ENCODE peak calls at places on chromosome 7, in eight cellular contexts. G is nephron progenitor cell; N is amygdala; Z is ureter; B is NCI-H345; A is stimulated activated CD4-positive, alpha-beta T cell treated with anti-CD3 and anti-CD28 coated beads, TNF-alpha, amount 100 ng/mL, for 1 hour; T is activated T-helper 9 cell treated with anti-CD3 and anti-CD28 coated beads, Interleukin-2, amount 50 U/mL, for 16 hours; K is B cell. I is an unnamed sample.

GRCh38 chr7:27159278-27160146 is 3.0 kb upstream of the HOXA7 start:
- DNase-seq in G (peak), N (no peak), Z (peak), B (no peak), A (no peak), T (no peak), K (no peak), I (no peak)

GRCh38 chr7:104160375-104160774 is 47.4 kb downstream of the ORC5 start:
- DNase-seq in G (no peak), N (no peak), Z (no peak), B (no peak), A (no peak), T (no peak), K (no peak), I (no peak)

GRCh38 chr7:135678612-135679575 is 16.6 kb downstream of the STMP1 start:
- DNase-seq in G (no peak), N (no peak), Z (no peak), B (no peak), A (no peak), T (no peak), K (no peak), I (no peak)

GRCh38 chr7:81036041-81036440 is 117.2 kb upstream of the SEMA3C start:
- DNase-seq in G (no peak), N (no peak), Z (no peak), B (no peak), A (no peak), T (no peak), K (no peak), I (no peak)

GRCh38 chr7:106071356-106071998 is 40.6 kb downstream of the SYPL1 start:
- DNase-seq in G (no peak), N (no peak), Z (no peak), B (no peak), A (no peak), T (no peak), K (peak), I (no peak)

GRCh38 chr7:3888096-3888495 is 587.0 kb downstream of the SDK1 start:
- DNase-seq in G (no peak), N (no peak), Z (no peak), B (no peak), A (no peak), T (no peak), K (no peak), I (no peak)

GRCh38 chr7:15515201-15515777 is 46.5 kb downstream of the AGMO start:
- DNase-seq in G (no peak), N (no peak), Z (no peak), B (peak), A (no peak), T (no peak), K (no peak), I (peak)

GRCh38 chr7:89042963-89043362 is 247.4 kb upstream of the TEX47 start:
- DNase-seq in G (no peak), N (no peak), Z (no peak), B (no peak), A (no peak), T (no peak), K (no peak), I (no peak)

GRCh38 chr7:90749774-90750173 is 153.7 kb downstream of the CDK14 start:
- DNase-seq in G (no peak), N (no peak), Z (no peak), B (peak), A (no peak), T (no peak), K (peak), I (peak)

GRCh38 chr7:129553861-129554530 is 51.7 kb downstream of the SMKR1 start:
- DNase-seq in G (no peak), N (no peak), Z (no peak), B (peak), A (no peak), T (peak), K (no peak), I (peak)

GRCh38 chr7:158407581-158408331 is 179.9 kb downstream of the PTPRN2 start:
- DNase-seq in G (no peak), N (no peak), Z (no peak), B (peak), A (no peak), T (no peak), K (no peak), I (peak)

GRCh38 chr7:97006146-97006950 is 995 bp downstream of the DLX6 start:
- DNase-seq in G (peak), N (no peak), Z (no peak), B (peak), A (no peak), T (no peak), K (no peak), I (no peak)

GRCh38 chr7:66748791-66749190 is 8.3 kb downstream of the RABGEF1 start:
- DNase-seq in G (no peak), N (no peak), Z (no peak), B (no peak), A (no peak), T (no peak), K (no peak), I (no peak)

GRCh38 chr7:121202834-121203233 is 126.0 kb upstream of the WNT16 start:
- DNase-seq in G (no peak), N (no peak), Z (no peak), B (no peak), A (no peak), T (no peak), K (no peak), I (peak)

GRCh38 chr7:88020953-88021650 is 87.1 kb downstream of the ADAM22 start:
- DNase-seq in G (no peak), N (no peak), Z (no peak), B (no peak), A (no peak), T (no peak), K (no peak), I (no peak)

GRCh38 chr7:41810258-41810576 is 107.3 kb upstream of the INHBA start:
- DNase-seq in G (no peak), N (no peak), Z (no peak), B (no peak), A (no peak), T (no peak), K (no peak), I (no peak)

GRCh38 chr7:99076615-99077014 is 67.3 kb downstream of the SMURF1 start:
- DNase-seq in G (no peak), N (no peak), Z (no peak), B (no peak), A (no peak), T (no peak), K (no peak), I (no peak)

GRCh38 chr7:135919071-135919841 is 57.9 kb downstream of the MTPN start:
- DNase-seq in G (no peak), N (no peak), Z (no peak), B (peak), A (no peak), T (no peak), K (no peak), I (no peak)

GRCh38 chr7:55571534-55572377 is 546 bp downstream of the VOPP1 start:
- DNase-seq in G (peak), N (no peak), Z (peak), B (peak), A (peak), T (peak), K (peak), I (peak)

GRCh38 chr7:22858640-22859561 is 36.3 kb upstream of the TOMM7 start:
- DNase-seq in G (no peak), N (no peak), Z (no peak), B (no peak), A (no peak), T (no peak), K (no peak), I (no peak)

GRCh38 chr7:94975316-94975715 is 67.9 kb downstream of the PPP1R9A start:
- DNase-seq in G (no peak), N (no peak), Z (no peak), B (no peak), A (no peak), T (no peak), K (no peak), I (no peak)

GRCh38 chr7:101486056-101486763 is 123.5 kb downstream of the COL26A1 start:
- DNase-seq in G (peak), N (no peak), Z (no peak), B (no peak), A (no peak), T (no peak), K (no peak), I (no peak)

GRCh38 chr7:135509589-135509838 is 388 bp downstream of the CNOT4 start:
- DNase-seq in G (no peak), N (no peak), Z (no peak), B (no peak), A (no peak), T (no peak), K (peak), I (no peak)

GRCh38 chr7:44608916-44609648 is 2.7 kb downstream of the OGDH start:
- DNase-seq in G (no peak), N (no peak), Z (no peak), B (no peak), A (no peak), T (no peak), K (no peak), I (no peak)

GRCh38 chr7:99380032-99380822 is 5.7 kb downstream of the ARPC1B start:
- DNase-seq in G (no peak), N (peak), Z (no peak), B (no peak), A (no peak), T (no peak), K (peak), I (no peak)

GRCh38 chr7:119916501-119916900 is 356.5 kb upstream of the KCND2 start:
- DNase-seq in G (no peak), N (no peak), Z (no peak), B (no peak), A (no peak), T (no peak), K (no peak), I (no peak)

GRCh38 chr7:6558837-6559236 is 7.6 kb upstream of the GRID2IP start:
- DNase-seq in G (peak), N (no peak), Z (no peak), B (peak), A (no peak), T (no peak), K (no peak), I (peak)